ENCODE peak calls at places on chromosomes 4 and X, in seven cellular contexts. B, N, X, M, E, F and S are unnamed samples. For H3K27me3, the result is how much of the 10 kb centered on the place peaks cover.

GRCh38 chrX:73683236-73683859 is 120.4 kb downstream of the CHIC1 start:
- DNase-seq in X (no peak), F (no peak), E (no peak), B (no peak), N (no peak), M (peak), S (no peak)

GRCh38 chrX:40105791-40106676 is 8.3 kb upstream of the BCOR start:
- DNase-seq in F (no peak), E (peak), X (peak), N (peak), M (no peak), B (peak), S (no peak)

GRCh38 chr4:169096221-169096620 is 86.2 kb upstream of the CBR4 start:
- DNase-seq in N (no peak), M (no peak), F (no peak), B (no peak), X (peak), E (no peak), S (no peak)

GRCh38 chr4:55087016-55087929 is 38.1 kb downstream of the KDR start:
- DNase-seq in F (no peak), E (no peak), N (no peak), M (no peak), X (no peak), B (peak), S (no peak)

GRCh38 chr4:120070191-120070590 is 3.5 kb upstream of the MAD2L1 start:
- DNase-seq in N (no peak), X (no peak), F (no peak), B (no peak), M (peak), E (no peak), S (no peak)

GRCh38 chr4:40130401-40131036 is 66.3 kb upstream of the RHOH start:
- DNase-seq in N (no peak), B (no peak), F (no peak), M (no peak), X (no peak), E (no peak), S (no peak)

GRCh38 chrX:124925681-124926080 is 394.0 kb upstream of the TEX13C start:
- DNase-seq in X (no peak), M (no peak), B (no peak), E (no peak), N (no peak), F (no peak), S (no peak)

GRCh38 chr4:95516528-95517011 is 32.2 kb downstream of the UNC5C start:
- DNase-seq in B (no peak), F (no peak), E (no peak), N (no peak), X (no peak), M (no peak), S (no peak)

GRCh38 chr4:108210989-108211725 is 42.4 kb upstream of the LEF1 start:
- DNase-seq in B (no peak), X (no peak), N (no peak), M (peak), E (no peak), F (peak), S (no peak)

GRCh38 chrX:115021121-115021520 is 3.7 kb upstream of the IL13RA2 start:
- DNase-seq in X (no peak), F (no peak), M (peak), N (no peak), E (no peak), B (no peak), S (no peak)

GRCh38 chrX:10516781-10517322 is 103.5 kb downstream of the MID1 start:
- DNase-seq in E (no peak), M (no peak), X (no peak), B (no peak), N (no peak), F (no peak), S (no peak)

GRCh38 chrX:150982786-150983525 is at the start of gene HMGB3:
- DNase-seq in B (peak), E (peak), X (peak), M (peak), F (peak), N (peak), S (peak)

GRCh38 chr4:95547708-95548471 is 883 bp downstream of the UNC5C start:
- DNase-seq in B (peak), X (peak), E (no peak), N (no peak), M (no peak), F (no peak), S (no peak)

GRCh38 chrX:40576291-40576690 is 4.5 kb upstream of the ATP6AP2 start:
- DNase-seq in N (no peak), F (no peak), B (no peak), M (no peak), E (no peak), X (no peak), S (no peak)

GRCh38 chr4:30757357-30757756 is 37.2 kb downstream of the PCDH7 start:
- DNase-seq in M (peak), X (no peak), E (no peak), B (no peak), N (no peak), F (peak), S (no peak)

GRCh38 chr4:66430856-66431255 is 760.6 kb upstream of the EPHA5 start:
- DNase-seq in X (peak), N (no peak), F (no peak), B (no peak), M (peak), E (no peak), S (no peak)

GRCh38 chr4:8182858-8183725 is 16.0 kb upstream of the SH3TC1 start:
- DNase-seq in M (peak), X (no peak), B (no peak), E (peak), N (peak), F (no peak), S (no peak)

GRCh38 chrX:150616863-150617198 is 48.4 kb downstream of the MTM1 start:
- DNase-seq in B (no peak), N (no peak), F (no peak), M (no peak), E (no peak), X (no peak), S (no peak)

GRCh38 chrX:7054219-7055206 is 93.0 kb upstream of the STS start:
- DNase-seq in F (no peak), M (no peak), E (no peak), B (no peak), N (no peak), X (no peak), S (no peak)

GRCh38 chrX:97616883-97617510 is 733.3 kb downstream of the RPA4 start:
- DNase-seq in E (no peak), N (no peak), F (peak), X (no peak), B (no peak), M (peak), S (no peak)

GRCh38 chrX:69025802-69026301 is 139.4 kb downstream of the PJA1 start:
- DNase-seq in N (no peak), X (peak), B (no peak), M (peak), E (no peak), F (peak), S (no peak)

GRCh38 chrX:11533211-11533651 is 132.5 kb downstream of the ARHGAP6 start:
- DNase-seq in F (peak), X (no peak), E (no peak), M (peak), B (no peak), N (no peak), S (no peak)

GRCh38 chr4:47852121-47852520 is 14.3 kb upstream of the CORIN start:
- DNase-seq in F (no peak), X (no peak), B (no peak), E (no peak), M (no peak), N (no peak), S (no peak)

GRCh38 chr4:125313989-125314602 is 659 bp upstream of the FAT4 start:
- DNase-seq in F (no peak), E (no peak), X (peak), B (no peak), N (peak), M (no peak), S (no peak)

GRCh38 chr4:125313497-125313896 is 1.3 kb upstream of the FAT4 start:
- DNase-seq in E (no peak), B (peak), M (peak), X (peak), F (peak), N (peak), S (no peak)

GRCh38 chr4:125315571-125316390 is 1.0 kb downstream of the FAT4 start:
- DNase-seq in N (peak), F (no peak), M (peak), B (peak), X (peak), E (peak), S (no peak)

GRCh38 chr4:125316391-125316780 is 1.6 kb downstream of the FAT4 start:
- DNase-seq in F (no peak), E (peak), B (no peak), M (peak), X (peak), N (peak), S (no peak)

DNA sequence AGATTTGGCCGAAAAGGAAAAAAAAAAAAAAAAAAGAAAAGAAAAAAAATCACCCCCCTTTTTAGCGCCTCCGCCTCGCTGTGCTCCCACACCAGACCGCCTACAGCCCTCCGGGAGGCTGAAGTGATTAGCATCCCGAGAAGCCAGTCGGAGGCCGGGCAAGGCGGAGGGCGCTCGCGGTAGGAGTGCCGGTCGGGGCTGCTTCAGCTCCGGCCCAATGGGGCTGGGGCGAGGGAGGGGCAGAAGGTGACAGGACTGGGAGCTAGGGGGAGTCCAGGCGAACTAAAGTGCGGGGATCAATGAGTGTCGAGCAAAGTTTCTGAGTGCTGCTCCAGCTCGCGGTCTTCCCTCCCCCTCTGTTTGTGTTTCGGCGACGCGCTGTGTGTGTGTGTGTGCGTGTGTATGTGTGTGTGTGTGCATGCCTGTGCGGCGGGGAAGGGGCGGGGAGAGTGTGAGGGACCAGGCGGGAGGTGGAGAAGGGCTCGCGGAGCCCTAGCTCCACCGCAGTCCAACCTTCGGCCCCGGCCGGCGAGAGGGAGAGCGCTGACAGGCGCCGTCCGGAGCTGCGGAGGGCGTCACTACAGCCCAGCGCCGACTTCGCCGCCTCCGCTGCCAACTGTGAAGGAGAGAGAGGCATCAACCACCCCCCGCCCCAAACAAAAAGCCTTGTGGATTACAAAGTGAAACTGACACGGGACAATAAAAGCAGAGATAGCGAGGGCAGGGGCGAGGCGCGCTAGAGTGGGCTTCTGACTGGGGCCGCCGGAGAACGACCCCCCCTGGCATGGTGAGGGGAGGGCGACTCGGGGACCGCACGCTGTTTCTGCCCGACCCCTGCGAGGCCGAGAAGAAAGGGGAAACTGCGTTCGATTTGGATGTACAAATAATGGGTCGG is at the start of gene FAT4:
- DNase-seq in M (peak), E (peak), N (peak), X (peak), B (peak), F (peak), S (peak)
- TF ChIP-seq CTCF in M (peak), E (peak), N (no peak), X (no peak), B (peak), F (peak), S (peak)

GRCh38 chrX:107744868-107745267 is 30.7 kb downstream of the TSC22D3 start:
- DNase-seq in F (no peak), E (no peak), N (no peak), B (peak), X (no peak), M (no peak), S (no peak)

GRCh38 chrX:107739541-107739940 is 36.0 kb downstream of the TSC22D3 start:
- DNase-seq in N (no peak), E (peak), X (no peak), M (no peak), F (no peak), B (no peak), S (no peak)

GRCh38 chrX:107743995-107744394 is 31.6 kb downstream of the TSC22D3 start:
- DNase-seq in E (no peak), X (no peak), B (no peak), M (no peak), N (no peak), F (no peak), S (no peak)

GRCh38 chrX:107741318-107741813 is 34.2 kb downstream of the TSC22D3 start:
- DNase-seq in B (peak), F (no peak), M (no peak), E (peak), N (no peak), X (no peak), S (no peak)

DNA sequence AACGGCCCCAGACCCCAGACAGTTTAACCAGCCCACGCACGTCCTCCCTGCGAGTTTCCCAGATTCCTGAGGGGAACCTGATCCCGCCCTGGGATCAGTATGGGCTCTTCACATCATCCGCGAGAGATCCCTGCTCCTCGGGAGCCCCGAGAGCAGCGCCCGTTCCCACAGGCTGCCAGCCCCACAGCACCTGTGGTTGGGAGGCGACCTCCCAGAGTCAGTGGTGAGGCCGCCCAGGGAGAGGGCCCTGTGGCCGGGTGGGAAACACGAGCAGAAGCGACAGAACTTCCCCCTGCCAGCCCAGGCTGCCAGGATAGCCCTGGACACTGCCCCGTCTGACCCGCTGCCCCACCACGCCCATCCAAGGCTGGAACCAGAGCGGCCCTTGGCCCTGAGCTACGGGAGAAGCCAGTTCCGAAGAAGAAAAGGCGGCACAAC is 32.8 kb downstream of the TSC22D3 start:
- DNase-seq in X (peak), B (no peak), E (peak), M (no peak), N (no peak), F (no peak), S (no peak)
- H3K27me3 ChIP-seq in X (half or more), B (half or more), E (under half), M (under half), N (under half), F (under half), S (under half)

DNA sequence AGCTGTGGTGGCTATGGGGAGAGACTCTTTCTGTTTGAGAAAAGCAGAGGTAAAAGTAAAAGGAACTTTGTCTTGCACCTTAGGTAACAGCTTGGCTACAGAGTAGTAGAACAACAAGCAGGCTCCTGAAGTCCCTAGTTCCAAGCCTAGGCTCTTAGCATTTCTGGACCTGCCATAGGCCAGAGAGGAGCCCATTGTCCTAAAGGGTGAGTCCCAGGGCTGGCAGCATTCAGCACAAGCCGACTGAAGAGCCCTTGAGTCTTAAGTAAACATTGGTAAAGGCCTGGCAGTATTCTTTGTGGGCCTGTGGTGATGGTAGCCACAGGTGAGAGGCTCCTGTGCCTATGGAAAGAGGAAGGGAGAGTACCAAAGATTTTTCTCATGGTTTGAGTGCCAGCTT is 38.2 kb downstream of the CSN3 start:
- DNase-seq in E (no peak), F (no peak), N (no peak), X (no peak), B (no peak), M (no peak), S (no peak)
- TF ChIP-seq CTCF in E (no peak), F (no peak), N (no peak), X (no peak), B (no peak), M (no peak), S (no peak)

GRCh38 chr4:41885456-41885855 is 49.8 kb upstream of the TMEM33 start:
- DNase-seq in B (no peak), M (no peak), X (no peak), F (no peak), E (no peak), N (no peak), S (no peak)
- H3K27me3 ChIP-seq in B (under half), M (under half), X (half or more), F (under half), E (under half), N (under half), S (under half)

GRCh38 chrX:47814853-47815252 is 21.8 kb upstream of the ZNF81 start:
- DNase-seq in E (no peak), N (no peak), M (no peak), F (no peak), X (peak), B (no peak), S (no peak)
- TF ChIP-seq CTCF in E (no peak), N (no peak), M (no peak), F (no peak), X (peak), B (no peak), S (no peak)

DNA sequence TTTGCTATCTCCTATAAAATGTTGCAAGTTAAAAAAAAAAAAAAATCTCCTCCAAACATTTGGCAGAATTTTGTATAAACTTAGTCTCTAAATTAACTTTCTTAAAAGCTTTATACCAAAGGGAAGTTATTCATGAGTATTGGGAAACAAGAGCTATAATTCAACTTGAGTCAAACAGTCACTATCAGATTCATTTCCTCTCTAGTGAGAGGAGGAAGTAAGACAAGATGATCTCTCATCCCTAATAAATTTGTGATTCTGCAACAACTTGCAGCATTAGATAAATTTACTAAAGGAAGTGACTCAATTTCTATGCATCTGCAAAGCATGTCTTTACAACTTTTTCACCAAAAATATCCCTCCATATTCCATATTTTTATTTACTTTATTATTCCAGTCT is 135.4 kb upstream of the GNPDA2 start:
- DNase-seq in B (no peak), E (no peak), M (peak), X (no peak), N (no peak), F (no peak), S (no peak)
- H3K27me3 ChIP-seq in B (under half), E (under half), M (under half), X (under half), N (under half), F (under half), S (under half)

GRCh38 chrX:116961872-116962582 is 499.3 kb upstream of the CT83 start:
- DNase-seq in N (no peak), B (no peak), X (peak), F (no peak), M (peak), E (no peak), S (no peak)
- TF ChIP-seq CTCF in N (no peak), B (no peak), X (peak), F (no peak), M (no peak), E (no peak), S (no peak)

GRCh38 chr4:13535708-13536361 is 8.5 kb downstream of the NKX3-2 start:
- DNase-seq in B (no peak), M (no peak), X (peak), F (no peak), N (no peak), E (peak), S (no peak)
- H3K27me3 ChIP-seq in B (half or more), M (half or more), X (half or more), F (half or more), N (half or more), E (half or more), S (under half)

GRCh38 chrX:45322382-45322781 is 121.7 kb upstream of the DIPK2B start:
- DNase-seq in M (peak), E (no peak), N (peak), F (peak), B (peak), X (peak), S (no peak)
- TF ChIP-seq CTCF in M (peak), E (peak), N (peak), F (peak), B (peak), X (peak), S (no peak)

DNA sequence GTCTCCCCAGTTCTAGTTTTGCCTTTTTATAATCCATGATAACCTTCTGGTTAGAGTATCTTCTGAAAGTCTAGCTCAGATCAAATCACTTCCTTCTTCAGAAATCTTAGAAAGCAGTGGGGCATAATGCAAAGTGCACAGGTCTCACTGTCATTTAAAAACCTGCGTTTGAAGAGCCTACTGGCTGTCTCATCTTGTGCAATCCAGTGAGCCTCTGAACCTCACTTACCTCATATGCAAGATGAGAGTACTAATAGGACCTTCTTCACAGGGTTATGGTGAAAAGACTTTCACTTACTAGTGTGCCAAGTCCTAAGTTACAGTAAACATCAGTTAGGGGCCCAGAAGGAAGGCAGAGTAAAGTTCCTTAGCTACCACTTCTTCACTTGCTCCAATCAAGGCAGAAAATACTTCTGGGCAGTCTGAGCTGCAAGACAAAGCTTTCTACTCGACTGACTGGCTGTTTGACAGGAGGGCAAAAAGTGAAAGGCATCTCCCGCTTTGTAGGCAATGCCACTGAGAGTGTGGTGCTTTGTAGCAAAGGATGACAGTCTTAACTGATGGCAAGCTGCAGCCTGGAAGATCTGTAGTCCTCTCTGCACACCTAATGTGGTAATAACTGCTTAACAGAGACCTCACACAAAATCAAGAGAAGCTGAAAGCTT is 131.2 kb downstream of the ENOX2 start:
- DNase-seq in M (no peak), E (no peak), B (no peak), X (no peak), F (no peak), N (no peak), S (no peak)
- H3K27me3 ChIP-seq in M (under half), E (under half), B (under half), X (under half), F (under half), N (under half), S (under half)